ENCODE peak calls at places on chromosomes 3 and 15, in eight cellular contexts. Q, W, O, V, T, X, H and R are unnamed samples.

GRCh38 chr3:52062499-52062898 is 6.1 kb upstream of the DUSP7 start:
- DNase-seq in O (no peak), V (no peak), T (peak), Q (peak), X (peak), W (no peak), H (peak), R (peak)

GRCh38 chr15:33074942-33075341 is 119.6 kb downstream of the FMN1 start:
- DNase-seq in X (no peak), W (no peak), V (no peak), T (no peak), H (no peak), Q (no peak), O (no peak), R (no peak)

GRCh38 chr3:62277986-62278385 is 95.4 kb downstream of the FEZF2 start:
- DNase-seq in H (peak), X (no peak), V (no peak), W (no peak), O (no peak), T (no peak), Q (no peak), R (no peak)

GRCh38 chr3:29186131-29186599 is 94.7 kb upstream of the RBMS3 start:
- DNase-seq in X (no peak), O (no peak), H (peak), Q (peak), W (no peak), V (no peak), T (peak), R (peak)

GRCh38 chr3:6062226-6063187 is 798.4 kb upstream of the GRM7 start:
- DNase-seq in V (no peak), T (no peak), W (peak), H (no peak), Q (no peak), X (no peak), O (no peak), R (no peak)

GRCh38 chr3:8423307-8423706 is 78.3 kb upstream of the LMCD1 start:
- DNase-seq in Q (no peak), W (no peak), H (no peak), O (no peak), X (no peak), T (no peak), V (no peak), R (no peak)

GRCh38 chr3:29072626-29073025 is 208.2 kb upstream of the RBMS3 start:
- DNase-seq in H (peak), O (no peak), X (no peak), V (no peak), T (no peak), W (no peak), Q (no peak), R (no peak)

GRCh38 chr15:92277776-92278175 is 115.9 kb upstream of the ST8SIA2 start:
- DNase-seq in H (no peak), X (peak), T (no peak), V (no peak), O (peak), W (peak), Q (no peak), R (peak)

GRCh38 chr3:52471371-52472238 is 16.2 kb downstream of the NISCH start:
- DNase-seq in Q (no peak), V (peak), X (peak), T (no peak), H (peak), O (peak), W (peak), R (no peak)

GRCh38 chr15:65363306-65363705 is 14.5 kb downstream of the IGDCC3 start:
- DNase-seq in X (no peak), O (no peak), V (no peak), W (no peak), Q (no peak), H (no peak), T (no peak), R (no peak)

GRCh38 chr3:78139166-78139565 is 1099.3 kb downstream of the ROBO2 start:
- DNase-seq in X (no peak), W (no peak), V (no peak), H (peak), O (no peak), T (peak), Q (peak), R (no peak)

GRCh38 chr15:26561994-26562730 is 210.7 kb downstream of the GABRB3 start:
- DNase-seq in Q (no peak), V (no peak), X (no peak), W (no peak), H (no peak), T (no peak), O (no peak), R (no peak)

GRCh38 chr3:7188551-7188950 is 327.6 kb downstream of the GRM7 start:
- DNase-seq in X (no peak), O (no peak), T (no peak), W (no peak), V (no peak), Q (no peak), H (no peak), R (no peak)

GRCh38 chr15:52491460-52491859 is 37.2 kb downstream of the MYO5A start:
- DNase-seq in V (no peak), Q (peak), T (no peak), O (no peak), H (no peak), W (no peak), X (no peak), R (no peak)

GRCh38 chr15:76337739-76338554 is 1.4 kb downstream of the ISL2 start:
- DNase-seq in Q (no peak), V (no peak), W (peak), H (no peak), O (no peak), X (no peak), T (no peak), R (no peak)

GRCh38 chr3:42823351-42823750 is 14.1 kb downstream of the ACKR2 start:
- DNase-seq in T (no peak), V (no peak), W (no peak), Q (no peak), O (no peak), X (no peak), H (peak), R (no peak)

GRCh38 chr15:70142322-70143191 is 44.8 kb upstream of the TLE3 start:
- DNase-seq in W (no peak), Q (no peak), O (peak), T (peak), V (no peak), H (peak), X (no peak), R (no peak)

GRCh38 chr3:142963266-142964149 is at the start of gene PAQR9:
- DNase-seq in T (no peak), Q (no peak), O (no peak), X (no peak), V (no peak), W (peak), H (no peak), R (no peak)

GRCh38 chr3:53666026-53666425 is 171.6 kb downstream of the CACNA1D start:
- DNase-seq in W (no peak), X (no peak), V (no peak), T (no peak), Q (no peak), O (no peak), H (no peak), R (no peak)

GRCh38 chr3:18424213-18424861 is 802 bp downstream of the SATB1 start:
- DNase-seq in Q (no peak), H (no peak), V (no peak), O (no peak), X (peak), T (no peak), W (peak), R (no peak)

GRCh38 chr3:144590854-144591253 is 619.2 kb downstream of the DIPK2A start:
- DNase-seq in O (no peak), W (no peak), H (peak), Q (peak), V (no peak), X (no peak), T (peak), R (peak)

GRCh38 chr15:77518458-77518857 is 97.8 kb downstream of the HMG20A start:
- DNase-seq in T (no peak), Q (no peak), V (no peak), W (no peak), X (no peak), H (no peak), O (no peak), R (no peak)

GRCh38 chr3:47984089-47984759 is 32.0 kb downstream of the MAP4 start:
- DNase-seq in X (peak), O (no peak), V (no peak), T (peak), Q (peak), H (peak), W (no peak), R (peak)

GRCh38 chr3:114809668-114810413 is 337.2 kb downstream of the ZBTB20 start:
- DNase-seq in W (no peak), V (no peak), O (no peak), H (peak), T (peak), Q (no peak), X (no peak), R (no peak)

GRCh38 chr15:70466305-70466704 is 297.1 kb downstream of the UACA start:
- DNase-seq in Q (no peak), W (no peak), X (no peak), H (no peak), V (no peak), O (no peak), T (no peak), R (no peak)

GRCh38 chr15:74174216-74174965 is 881 bp downstream of the ISLR start:
- DNase-seq in W (no peak), X (no peak), V (no peak), O (peak), Q (no peak), H (no peak), T (no peak), R (no peak)

GRCh38 chr3:53808496-53808895 is 37.7 kb downstream of the CHDH start:
- DNase-seq in V (no peak), W (no peak), Q (no peak), T (no peak), X (no peak), H (no peak), O (no peak), R (no peak)

GRCh38 chr3:141000027-141000663 is 51.0 kb upstream of the SPSB4 start:
- DNase-seq in Q (no peak), X (peak), V (peak), O (peak), W (peak), T (peak), H (peak), R (peak)

GRCh38 chr15:29698030-29698701 is 124.1 kb downstream of the TJP1 start:
- DNase-seq in T (peak), X (no peak), W (no peak), H (peak), O (no peak), V (no peak), Q (no peak), R (peak)

GRCh38 chr15:87604857-87605446 is 651.6 kb downstream of the NTRK3 start:
- DNase-seq in T (no peak), Q (no peak), V (no peak), W (peak), O (no peak), X (no peak), H (no peak), R (no peak)

GRCh38 chr15:84605225-84605882 is 4.5 kb downstream of the ZSCAN2 start:
- DNase-seq in Q (no peak), X (no peak), H (peak), T (no peak), V (no peak), W (no peak), O (no peak), R (no peak)

GRCh38 chr3:127748754-127749327 is 73.5 kb downstream of the MGLL start:
- DNase-seq in T (no peak), X (no peak), W (no peak), H (no peak), O (no peak), Q (no peak), V (no peak), R (no peak)

GRCh38 chr3:99875573-99875924 is 57.9 kb downstream of the CMSS1 start:
- DNase-seq in H (peak), X (no peak), Q (no peak), O (no peak), T (no peak), V (no peak), W (peak), R (no peak)

GRCh38 chr3:4732974-4733373 is 239.8 kb downstream of the ITPR1 start:
- DNase-seq in O (no peak), H (no peak), W (peak), T (no peak), X (no peak), Q (no peak), V (no peak), R (no peak)

GRCh38 chr15:46670256-46670655 is 1035.4 kb downstream of the SQOR start:
- DNase-seq in H (no peak), Q (no peak), V (no peak), O (no peak), T (no peak), W (no peak), X (no peak), R (no peak)

GRCh38 chr15:55527150-55527549 is 19.1 kb upstream of the DNAAF4 start:
- DNase-seq in O (no peak), T (no peak), H (no peak), V (no peak), Q (no peak), W (peak), X (no peak), R (no peak)

GRCh38 chr3:52085883-52086282 is 29.5 kb upstream of the DUSP7 start:
- DNase-seq in X (no peak), T (no peak), O (no peak), W (no peak), H (no peak), Q (no peak), V (no peak), R (no peak)

GRCh38 chr15:79970921-79971434 is at the start of gene BCL2A1:
- DNase-seq in X (peak), V (no peak), W (no peak), T (peak), O (no peak), Q (peak), H (peak), R (peak)

DNA sequence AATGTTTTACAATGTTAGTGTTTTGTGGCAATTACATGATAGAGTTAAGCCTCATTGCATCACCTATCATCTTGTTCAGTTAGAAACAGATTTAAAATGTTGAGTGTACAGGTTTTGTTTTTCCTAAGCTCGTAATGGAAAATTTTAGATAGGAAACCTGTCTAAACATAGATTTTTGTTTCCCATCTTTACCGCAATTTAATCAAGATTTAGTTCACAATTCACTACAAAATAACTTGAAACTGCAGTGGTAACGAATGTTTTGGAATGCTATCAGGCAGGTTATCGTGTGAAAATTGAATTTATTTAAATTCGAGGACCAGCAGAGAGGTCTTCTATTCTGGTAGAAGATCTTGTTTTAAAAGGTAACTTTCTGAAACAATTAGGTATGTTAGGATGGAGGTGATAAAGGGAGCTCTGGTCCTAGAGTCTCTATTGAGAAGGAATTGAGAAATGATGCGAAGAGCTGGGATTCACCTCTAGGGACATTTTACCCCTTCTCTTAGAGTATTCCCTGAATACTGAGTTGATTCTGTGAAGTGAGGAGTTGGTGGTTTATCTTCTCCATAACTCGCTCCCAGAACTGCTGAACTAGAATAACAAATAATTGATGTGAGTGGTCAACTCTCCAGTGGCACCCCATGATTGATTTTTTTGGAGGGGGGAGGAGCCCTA is 1.4 kb downstream of the DOCK3 start:
- DNase-seq in Q (no peak), W (no peak), X (no peak), V (no peak), T (no peak), H (no peak), O (no peak), R (no peak)
- H3K4me3 ChIP-seq in Q (no peak), W (peak), X (no peak), V (no peak), T (no peak), H (no peak), O (no peak), R (no peak)

GRCh38 chr15:66801266-66801665 is 99.2 kb downstream of the SMAD6 start:
- DNase-seq in H (no peak), V (no peak), Q (no peak), T (no peak), W (no peak), X (no peak), O (no peak), R (no peak)

GRCh38 chr15:66802087-66803001 is 100.3 kb downstream of the SMAD6 start:
- DNase-seq in V (no peak), X (no peak), Q (peak), T (no peak), O (no peak), W (no peak), H (peak), R (peak)

GRCh38 chr15:66805207-66805975 is 103.4 kb downstream of the SMAD6 start:
- DNase-seq in Q (no peak), H (no peak), W (no peak), X (no peak), V (no peak), O (no peak), T (no peak), R (no peak)

GRCh38 chr15:66803749-66804148 is 101.7 kb downstream of the SMAD6 start:
- DNase-seq in W (no peak), X (no peak), Q (no peak), O (no peak), T (no peak), V (no peak), H (no peak), R (no peak)

DNA sequence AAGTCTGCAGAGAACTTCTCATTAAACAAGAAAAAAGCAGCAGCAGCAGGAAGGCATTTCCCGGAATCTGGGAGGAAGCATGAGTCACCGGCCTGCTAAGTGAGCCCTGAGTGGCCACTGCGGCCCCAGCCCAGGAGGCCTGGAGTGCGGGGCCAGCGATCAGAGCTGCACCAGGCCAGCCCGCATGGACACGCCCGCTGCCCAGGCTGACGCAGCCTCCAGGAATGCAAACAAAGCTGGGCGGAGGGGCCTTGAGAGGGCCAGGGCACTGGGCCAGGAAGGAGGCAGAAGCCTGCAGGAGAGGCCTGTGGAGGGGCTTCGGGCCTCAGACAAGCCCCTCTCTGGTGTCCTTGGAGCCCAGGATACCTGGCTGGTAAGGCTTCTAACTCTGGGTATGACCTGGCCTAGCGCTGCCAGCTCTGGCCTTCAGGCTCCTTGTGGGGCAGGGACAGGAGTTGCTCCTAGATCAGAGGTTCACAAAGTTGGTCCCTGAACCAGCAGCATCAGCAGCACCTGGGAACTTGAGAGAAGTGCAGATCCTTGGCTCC is 101.2 kb downstream of the SMAD6 start:
- DNase-seq in V (peak), W (peak), Q (peak), X (peak), H (peak), O (peak), T (peak), R (peak)
- H3K4me3 ChIP-seq in V (no peak), W (no peak), Q (no peak), X (no peak), H (no peak), O (no peak), T (peak), R (no peak)

GRCh38 chr15:41888662-41889253 is 5.1 kb downstream of the SPTBN5 start:
- DNase-seq in H (no peak), T (no peak), V (no peak), X (no peak), W (no peak), Q (no peak), O (no peak), R (no peak)
- H3K4me3 ChIP-seq in H (no peak), T (no peak), V (no peak), X (no peak), W (no peak), Q (no peak), O (no peak), R (no peak)

GRCh38 chr3:183285318-183285717 is 32.3 kb downstream of the B3GNT5 start:
- DNase-seq in X (no peak), W (no peak), H (no peak), V (no peak), T (no peak), Q (no peak), O (no peak), R (no peak)

GRCh38 chr3:183284570-183284969 is 31.5 kb downstream of the B3GNT5 start:
- DNase-seq in O (no peak), T (no peak), W (no peak), X (no peak), H (no peak), V (no peak), Q (no peak), R (no peak)

GRCh38 chr3:183283886-183284285 is 30.8 kb downstream of the B3GNT5 start:
- DNase-seq in X (no peak), Q (no peak), H (peak), T (no peak), O (no peak), V (no peak), W (no peak), R (no peak)

GRCh38 chr3:183287301-183287971 is 34.4 kb downstream of the B3GNT5 start:
- DNase-seq in T (no peak), H (peak), O (no peak), W (no peak), V (no peak), Q (no peak), X (peak), R (peak)

DNA sequence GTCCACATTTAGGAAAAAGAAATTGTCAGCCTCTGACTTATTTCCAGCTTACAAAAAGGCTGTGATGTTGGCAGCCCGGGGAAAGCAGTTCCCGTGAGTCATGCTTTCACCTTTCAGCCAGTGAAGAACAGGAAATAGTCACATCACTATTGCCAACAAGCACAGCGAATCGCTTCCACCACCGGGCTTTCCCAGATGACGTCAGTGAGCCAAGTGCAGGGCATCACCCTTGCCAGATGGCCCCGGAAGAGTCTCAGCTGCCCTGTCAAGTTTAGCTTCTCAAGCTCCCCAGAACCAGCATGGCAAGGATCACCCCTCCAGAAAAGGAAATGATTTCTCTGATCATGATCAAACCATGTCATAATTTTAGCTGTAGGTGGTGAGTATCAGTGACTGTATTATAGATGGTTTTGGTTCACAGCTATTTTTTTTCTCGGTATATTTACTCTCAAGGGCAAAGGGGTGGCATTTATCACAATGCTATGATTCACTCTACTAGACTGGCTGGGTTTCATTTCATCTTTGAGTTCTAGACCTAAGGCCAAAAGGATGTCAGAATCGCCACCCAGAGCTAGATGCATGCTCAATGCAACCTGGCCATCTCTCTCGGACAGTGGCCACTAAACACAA is 32.9 kb downstream of the B3GNT5 start:
- DNase-seq in W (no peak), T (peak), Q (peak), V (peak), O (peak), H (peak), X (peak), R (peak)
- H3K4me3 ChIP-seq in W (no peak), T (no peak), Q (no peak), V (peak), O (no peak), H (no peak), X (no peak), R (no peak)

GRCh38 chr15:66935121-66935520 is 130.3 kb upstream of the SMAD3 start:
- DNase-seq in V (no peak), W (no peak), O (no peak), X (peak), T (no peak), H (no peak), Q (no peak), R (no peak)

GRCh38 chr15:66936115-66936863 is 129.1 kb upstream of the SMAD3 start:
- DNase-seq in O (peak), W (no peak), Q (peak), X (peak), V (no peak), T (peak), H (peak), R (no peak)

GRCh38 chr15:66936864-66937245 is 128.5 kb upstream of the SMAD3 start:
- DNase-seq in T (no peak), O (no peak), Q (no peak), V (no peak), H (no peak), W (no peak), X (no peak), R (no peak)

GRCh38 chr15:66934315-66934930 is 131.0 kb upstream of the SMAD3 start:
- DNase-seq in T (no peak), V (no peak), W (no peak), O (no peak), H (no peak), Q (no peak), X (peak), R (no peak)

GRCh38 chr15:66935688-66936087 is 129.7 kb upstream of the SMAD3 start:
- DNase-seq in H (no peak), Q (no peak), O (no peak), W (no peak), T (no peak), X (peak), V (no peak), R (no peak)
- H3K4me3 ChIP-seq in H (no peak), Q (no peak), O (peak), W (no peak), T (no peak), X (no peak), V (no peak), R (no peak)